ENCODE peak calls at places on chromosomes 11 and 22, in four cellular contexts. W is H1, O is GM12878, M is HepG2. H is an unnamed sample. For H3K4me1, the result is how much of the 10 kb centered on the place peaks cover.

GRCh38 chr11:75100314-75100713 is 3.6 kb upstream of the OR2AT4 start:
- DNase-seq in M (no peak), W (no peak), O (peak), H (no peak)

GRCh38 chr11:88231894-88232482 is 56.7 kb upstream of the RAB38 start:
- DNase-seq in W (no peak), O (no peak), M (peak), H (no peak)

GRCh38 chr11:85628771-85629341 is 463 bp downstream of the TMEM126B start:
- DNase-seq in W (no peak), M (peak), O (no peak), H (no peak)

GRCh38 chr11:111360150-111361043 is 18.7 kb downstream of the POU2AF1 start:
- DNase-seq in M (peak), O (no peak), W (no peak), H (no peak)

GRCh38 chr11:67674442-67674871 is at the start of gene ALDH3B2:
- DNase-seq in W (peak), M (no peak), O (no peak), H (no peak)

GRCh38 chr22:49525366-49525765 is 302.3 kb downstream of the BRD1 start:
- DNase-seq in W (no peak), O (no peak), M (no peak), H (no peak)

GRCh38 chr11:64131657-64132387 is 34.1 kb downstream of the MACROD1 start:
- DNase-seq in M (peak), O (no peak), W (no peak), H (no peak)

GRCh38 chr11:64148917-64149617 is 16.8 kb downstream of the MACROD1 start:
- DNase-seq in W (no peak), M (no peak), O (no peak), H (no peak)

GRCh38 chr11:78954261-78954660 is 379.6 kb upstream of the NARS2 start:
- DNase-seq in O (no peak), W (no peak), M (no peak), H (no peak)

GRCh38 chr11:71209656-71210055 is 42.7 kb downstream of the SHANK2 start:
- DNase-seq in O (no peak), M (no peak), W (no peak), H (no peak)

GRCh38 chr11:643849-644738 is 7.0 kb downstream of the DRD4 start:
- DNase-seq in O (no peak), W (no peak), M (no peak), H (no peak)

GRCh38 chr11:15145635-15146034 is 30.9 kb downstream of the INSC start:
- DNase-seq in W (no peak), O (no peak), M (no peak), H (no peak)

GRCh38 chr11:14346303-14346702 is 12.7 kb downstream of the RRAS2 start:
- DNase-seq in W (no peak), O (no peak), M (no peak), H (no peak)

GRCh38 chr11:43756575-43756974 is 76.0 kb downstream of the HSD17B12 start:
- DNase-seq in M (no peak), W (no peak), O (no peak), H (no peak)

GRCh38 chr11:65501530-65502273 is 2.9 kb downstream of the MALAT1 start:
- DNase-seq in M (no peak), W (no peak), O (no peak), H (no peak)

GRCh38 chr11:28834877-28835276 is 726.7 kb downstream of the METTL15 start:
- DNase-seq in O (no peak), W (no peak), M (no peak), H (no peak)

GRCh38 chr22:22848364-22848866 is 39.2 kb upstream of the IGLL5 start:
- DNase-seq in O (no peak), W (peak), M (peak), H (peak)

GRCh38 chr11:94153320-94153719 is 24.7 kb downstream of the PANX1 start:
- DNase-seq in W (no peak), M (peak), O (no peak), H (no peak)

GRCh38 chr11:109914038-109914437 is 179.2 kb upstream of the ZC3H12C start:
- DNase-seq in M (no peak), O (no peak), W (no peak), H (no peak)

GRCh38 chr11:101880208-101880607 is 34.6 kb upstream of the CEP126 start:
- DNase-seq in O (no peak), M (peak), W (no peak), H (peak)

GRCh38 chr22:32202539-32203180 is 2.2 kb downstream of the RFPL2 start:
- DNase-seq in M (peak), W (peak), O (no peak), H (peak)

GRCh38 chr11:35584321-35584720 is 33.9 kb upstream of the FJX1 start:
- DNase-seq in O (no peak), W (no peak), M (no peak), H (no peak)

GRCh38 chr22:24583221-24583971 is 9.5 kb downstream of the LRRC75B start:
- DNase-seq in W (no peak), O (no peak), M (peak), H (no peak)

GRCh38 chr11:17725174-17725573 is 5.8 kb downstream of the MYOD1 start:
- DNase-seq in M (no peak), W (no peak), O (no peak), H (no peak)

GRCh38 chr11:13963169-13963948 is 836 bp downstream of the SPON1 start:
- DNase-seq in M (no peak), W (no peak), O (no peak), H (no peak)

GRCh38 chr11:15106201-15106965 is 8.3 kb upstream of the INSC start:
- DNase-seq in W (no peak), M (no peak), O (no peak), H (no peak)

GRCh38 chr22:49929553-49929979 is 11.1 kb downstream of the CRELD2 start:
- DNase-seq in M (no peak), W (peak), O (no peak), H (no peak)

GRCh38 chr11:2089536-2090165 is 49.5 kb downstream of the IGF2 start:
- DNase-seq in O (no peak), M (peak), W (peak), H (peak)

GRCh38 chr11:92024788-92025187 is 199.8 kb upstream of the FAT3 start:
- DNase-seq in M (no peak), W (no peak), O (no peak), H (no peak)

GRCh38 chr22:48449466-48450187 is 1378.0 kb downstream of the BRD1 start:
- DNase-seq in O (no peak), M (no peak), W (no peak), H (no peak)
- TF ChIP-seq SUZ12 in O (no peak), M (no peak), W (no peak), H (no peak)

DNA sequence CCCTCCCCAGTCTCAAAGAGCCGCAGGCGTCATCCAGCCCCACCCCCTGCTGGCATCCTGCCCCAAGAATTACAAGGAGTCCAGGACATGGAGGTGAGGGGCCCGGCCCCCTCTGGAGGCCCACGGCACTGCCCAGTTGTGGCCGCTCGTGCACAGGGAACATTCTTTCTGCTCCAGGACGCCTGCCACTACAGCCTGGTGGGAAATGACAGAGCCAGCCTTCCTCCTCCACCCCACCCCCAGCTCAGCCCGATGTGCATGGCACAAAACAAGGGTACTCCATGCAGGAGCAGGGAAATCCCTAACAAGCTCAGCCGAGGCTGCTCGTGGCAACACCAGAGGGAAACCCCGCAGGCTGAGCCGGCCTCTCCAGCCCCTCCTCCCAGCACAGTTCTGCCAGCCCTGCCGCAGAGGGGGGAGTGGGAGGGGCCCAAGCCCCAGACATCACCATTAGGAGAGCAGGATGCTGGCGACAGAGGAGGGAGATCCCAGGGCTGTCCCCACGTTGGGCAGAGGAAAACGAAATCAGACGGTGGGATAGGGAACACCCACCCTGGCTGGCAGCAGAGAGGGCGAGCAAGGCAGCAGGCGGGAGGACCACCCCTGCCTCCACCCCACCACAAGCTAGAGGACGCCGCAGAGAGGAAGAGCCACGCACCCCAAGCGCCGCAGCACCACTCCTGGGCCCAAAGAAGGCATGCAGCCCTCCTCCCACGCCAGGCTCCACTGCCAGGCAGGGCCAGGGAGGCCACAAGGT is 10.0 kb downstream of the IGSF9B start:
- DNase-seq in W (no peak), O (no peak), M (no peak), H (no peak)
- TF ChIP-seq YY1 in W (no peak), O (no peak), M (no peak), H (no peak)

GRCh38 chr11:58561394-58562102 is 14.1 kb downstream of the LPXN start:
- DNase-seq in W (no peak), M (peak), O (no peak), H (no peak)
- H3K4me1 ChIP-seq in W (under half), M (under half), O (under half), H (under half)

GRCh38 chr11:33543823-33544222 is 156.8 kb downstream of the C11orf91 start:
- DNase-seq in W (no peak), M (no peak), O (no peak), H (no peak)

GRCh38 chr11:33544593-33545373 is 155.8 kb downstream of the C11orf91 start:
- DNase-seq in M (no peak), O (no peak), W (no peak), H (no peak)

GRCh38 chr11:33542921-33543320 is 157.7 kb downstream of the C11orf91 start:
- DNase-seq in O (no peak), W (peak), M (peak), H (peak)

GRCh38 chr11:33540946-33541915 is 159.4 kb downstream of the C11orf91 start:
- DNase-seq in M (no peak), O (no peak), W (no peak), H (no peak)

GRCh38 chr11:33545941-33546340 is 154.7 kb downstream of the C11orf91 start:
- DNase-seq in W (no peak), O (no peak), M (no peak), H (no peak)
- TF ChIP-seq SUZ12 in W (no peak), O (no peak), M (no peak), H (no peak)

DNA sequence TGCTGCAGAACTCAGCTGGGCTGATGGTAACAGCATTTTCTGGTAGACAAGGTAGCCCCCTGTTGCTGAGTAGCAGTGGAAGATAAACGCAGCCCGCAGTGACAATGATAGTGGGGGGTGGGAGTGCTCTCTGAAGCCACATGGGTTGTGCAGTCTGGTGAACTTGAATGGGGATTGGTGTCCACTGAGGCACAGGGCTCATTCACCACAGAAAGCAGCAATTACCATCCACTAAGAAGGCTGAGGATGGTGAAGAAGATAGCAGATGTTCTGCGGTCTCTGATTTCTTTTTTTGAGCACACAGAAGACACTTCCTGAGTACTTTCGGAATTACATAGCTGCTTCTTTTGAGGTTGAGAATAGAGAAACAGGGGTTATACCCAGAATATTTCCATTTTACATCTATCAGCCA is 150.3 kb downstream of the LRRC4C start:
- DNase-seq in W (no peak), M (no peak), O (peak), H (no peak)
- TF ChIP-seq YY1 in W (no peak), M (no peak), O (no peak), H (no peak)

GRCh38 chr22:28115426-28115825 is 196.4 kb upstream of the PITPNB start:
- DNase-seq in O (no peak), W (no peak), M (no peak), H (no peak)
- H3K4me1 ChIP-seq in O (under half), W (under half), M (under half), H (under half)

DNA sequence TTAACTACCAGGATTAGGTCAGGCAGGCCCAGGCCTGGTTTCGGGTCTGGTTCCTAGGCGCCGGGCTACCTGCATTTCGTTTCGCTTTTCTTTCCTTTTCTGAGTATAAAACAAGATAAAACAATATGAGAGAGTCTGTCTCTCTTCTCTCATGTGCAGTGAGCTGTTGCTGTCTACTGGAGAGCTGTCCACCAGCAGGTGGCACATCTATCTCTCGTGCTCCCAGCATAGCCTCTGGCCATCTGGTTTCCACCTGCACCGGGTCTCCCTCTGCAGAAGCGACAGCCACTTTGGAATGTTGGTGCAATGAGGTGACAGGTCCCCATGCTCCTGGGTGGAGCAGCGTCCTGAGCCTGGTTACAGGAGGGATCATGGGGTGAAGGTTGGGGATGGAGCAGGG is 27.7 kb downstream of the RIBC2 start:
- DNase-seq in W (no peak), M (peak), O (no peak), H (no peak)
- TF ChIP-seq SUZ12 in W (no peak), M (no peak), O (no peak), H (no peak)

GRCh38 chr22:40179535-40179934 is 1.8 kb downstream of the TNRC6B start:
- DNase-seq in O (no peak), W (no peak), M (no peak), H (no peak)

GRCh38 chr22:40175571-40176105 is 2.1 kb upstream of the TNRC6B start:
- DNase-seq in M (no peak), O (no peak), W (no peak), H (no peak)

GRCh38 chr22:40177738-40178416 is at the start of gene TNRC6B:
- DNase-seq in M (peak), W (peak), O (peak), H (peak)

GRCh38 chr22:40178417-40179409 is 988 bp downstream of the TNRC6B start:
- DNase-seq in M (peak), O (no peak), W (no peak), H (no peak)

GRCh38 chr22:40176921-40177737 is 596 bp upstream of the TNRC6B start:
- DNase-seq in O (peak), M (peak), W (peak), H (peak)
- TF ChIP-seq YY1 in O (no peak), M (no peak), W (no peak), H (no peak)

GRCh38 chr22:20864186-20864908 is 5.5 kb downstream of the SNAP29 start:
- DNase-seq in W (no peak), M (no peak), O (no peak), H (no peak)

GRCh38 chr22:20862540-20862939 is 3.7 kb downstream of the SNAP29 start:
- DNase-seq in O (no peak), W (no peak), M (no peak), H (no peak)

GRCh38 chr22:20865331-20865730 is 6.5 kb downstream of the SNAP29 start:
- DNase-seq in O (no peak), W (no peak), M (no peak), H (no peak)

GRCh38 chr22:20865869-20866445 is 7.2 kb downstream of the SNAP29 start:
- DNase-seq in W (no peak), M (no peak), O (no peak), H (no peak)

GRCh38 chr22:20863356-20863755 is 4.5 kb downstream of the SNAP29 start:
- DNase-seq in M (no peak), O (no peak), W (no peak), H (no peak)
- H3K4me1 ChIP-seq in M (half or more), O (under half), W (under half), H (under half)

GRCh38 chr22:47628477-47629272 is 866.2 kb downstream of the TBC1D22A start:
- DNase-seq in O (no peak), M (no peak), W (no peak), H (no peak)

GRCh38 chr22:47629791-47630655 is 867.6 kb downstream of the TBC1D22A start:
- DNase-seq in W (no peak), O (no peak), M (no peak), H (no peak)

GRCh38 chr22:47630741-47631534 is 868.5 kb downstream of the TBC1D22A start:
- DNase-seq in M (no peak), O (no peak), W (no peak), H (no peak)

GRCh38 chr22:47627561-47628253 is 865.3 kb downstream of the TBC1D22A start:
- DNase-seq in M (no peak), W (no peak), O (no peak), H (no peak)

DNA sequence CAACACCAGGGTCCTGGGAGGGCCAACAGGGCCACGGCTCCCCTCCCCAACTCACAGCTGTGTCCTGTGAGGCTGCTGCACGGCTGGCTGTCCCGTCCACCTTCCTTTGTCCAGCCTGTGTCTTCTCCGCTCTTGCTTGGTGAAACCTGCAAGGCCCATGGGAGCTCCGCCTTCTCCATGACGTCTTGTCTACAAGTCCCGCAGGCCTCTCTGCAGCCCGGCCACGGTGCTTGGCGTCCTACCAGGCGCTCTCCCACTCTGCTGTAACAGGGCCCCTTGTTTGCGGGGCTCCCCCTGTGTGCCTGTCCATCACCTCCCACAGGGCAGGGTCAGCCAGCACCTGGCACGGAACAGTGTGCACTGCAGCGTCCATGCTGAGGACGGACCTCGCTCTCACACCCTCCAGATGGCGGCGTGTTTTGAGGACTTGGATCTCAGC is 866.8 kb downstream of the TBC1D22A start:
- DNase-seq in W (no peak), M (no peak), O (no peak), H (no peak)
- TF ChIP-seq SUZ12 in W (no peak), M (no peak), O (no peak), H (no peak)

H was measured in NT2/D1.